ENCODE peak calls at places on chromosomes 7 and 10, in six cellular contexts. B is AG10803; L is ovary; S is stimulated activated CD8-positive, alpha-beta memory T cell treated with anti-CD3 and anti-CD28 coated beads, Interleukin-7, amount 100 ng/mL, for 4 hours; H is AG04450; U is CD4-positive, CD25-positive, alpha-beta regulatory T cell. Q is an unnamed sample.

GRCh38 chr7:149196705-149197171 is 1.4 kb downstream of the ZNF282 start:
- DNase-seq in B (peak), L (no peak), S (no peak), H (no peak), U (no peak), Q (no peak)

GRCh38 chr7:148721390-148721789 is 22.7 kb downstream of the CUL1 start:
- DNase-seq in B (no peak), L (no peak), S (no peak), H (no peak), U (no peak), Q (no peak)

GRCh38 chr10:15222511-15222910 is 54.0 kb upstream of the NMT2 start:
- DNase-seq in B (no peak), L (no peak), S (no peak), H (no peak), U (no peak), Q (no peak)

GRCh38 chr10:31099664-31100063 is 68.0 kb upstream of the ZNF438 start:
- DNase-seq in B (no peak), L (no peak), S (no peak), H (no peak), U (no peak), Q (no peak)

GRCh38 chr10:132110091-132110490 is 44.3 kb downstream of the JAKMIP3 start:
- DNase-seq in B (no peak), L (no peak), S (no peak), H (no peak), U (no peak), Q (no peak)

GRCh38 chr7:74217455-74218342 is 7.9 kb downstream of the LAT2 start:
- DNase-seq in B (no peak), L (no peak), S (no peak), H (no peak), U (peak), Q (no peak)

GRCh38 chr10:20995123-20995978 is 98.2 kb upstream of the NEBL start:
- DNase-seq in B (no peak), L (no peak), S (no peak), H (no peak), U (no peak), Q (no peak)

GRCh38 chr10:36380538-36380937 is 738.4 kb upstream of the FZD8 start:
- DNase-seq in B (no peak), L (no peak), S (no peak), H (no peak), U (no peak), Q (no peak)

GRCh38 chr10:71921319-71922027 is 42.7 kb upstream of the CHST3 start:
- DNase-seq in B (no peak), L (peak), S (no peak), H (no peak), U (no peak), Q (peak)

GRCh38 chr7:29639887-29640600 is 76.4 kb downstream of the PRR15 start:
- DNase-seq in B (no peak), L (no peak), S (no peak), H (no peak), U (no peak), Q (peak)

GRCh38 chr7:29141981-29142380 is 4.4 kb downstream of the CPVL start:
- DNase-seq in B (no peak), L (no peak), S (no peak), H (no peak), U (no peak), Q (no peak)

GRCh38 chr7:19407270-19407669 is 262.0 kb upstream of the FERD3L start:
- DNase-seq in B (no peak), L (no peak), S (no peak), H (no peak), U (no peak), Q (no peak)

GRCh38 chr7:139741813-139742344 is 35.9 kb downstream of the HIPK2 start:
- DNase-seq in B (no peak), L (no peak), S (no peak), H (no peak), U (no peak), Q (no peak)

GRCh38 chr7:158784270-158784669 is 45.0 kb downstream of the ESYT2 start:
- DNase-seq in B (peak), L (peak), S (no peak), H (no peak), U (no peak), Q (no peak)

GRCh38 chr10:124012991-124013390 is 80.4 kb downstream of the CHST15 start:
- DNase-seq in B (no peak), L (no peak), S (no peak), H (no peak), U (no peak), Q (no peak)

GRCh38 chr10:63375006-63375405 is 90.8 kb downstream of the JMJD1C start:
- DNase-seq in B (peak), L (no peak), S (no peak), H (no peak), U (no peak), Q (no peak)

GRCh38 chr7:143448429-143448828 is 5.2 kb downstream of the TAS2R60 start:
- DNase-seq in B (no peak), L (no peak), S (no peak), H (no peak), U (no peak), Q (no peak)

GRCh38 chr7:50552921-50553320 is 12.3 kb downstream of the DDC start:
- DNase-seq in B (peak), L (peak), S (no peak), H (peak), U (peak), Q (no peak)

GRCh38 chr7:46909601-46910051 is 672.3 kb downstream of the TNS3 start:
- DNase-seq in B (peak), L (no peak), S (no peak), H (no peak), U (no peak), Q (no peak)

GRCh38 chr7:47591655-47592572 is 10.0 kb upstream of the TNS3 start:
- DNase-seq in B (peak), L (peak), S (no peak), H (peak), U (no peak), Q (no peak)

GRCh38 chr10:131178521-131178920 is 133.0 kb downstream of the TCERG1L start:
- DNase-seq in B (no peak), L (no peak), S (no peak), H (no peak), U (no peak), Q (no peak)

GRCh38 chr7:77855371-77856083 is 57.0 kb downstream of the PHTF2 start:
- DNase-seq in B (peak), L (no peak), S (no peak), H (no peak), U (no peak), Q (no peak)

GRCh38 chr7:32887395-32887794 is 4.2 kb downstream of the KBTBD2 start:
- DNase-seq in B (no peak), L (no peak), S (no peak), H (no peak), U (no peak), Q (no peak)

GRCh38 chr10:43230101-43230908 is 36.6 kb downstream of the RASGEF1A start:
- DNase-seq in B (no peak), L (no peak), S (no peak), H (no peak), U (no peak), Q (no peak)

GRCh38 chr10:64396105-64396504 is 874.9 kb downstream of the REEP3 start:
- DNase-seq in B (peak), L (no peak), S (no peak), H (peak), U (no peak), Q (no peak)

GRCh38 chr10:13614530-13615332 is 28.0 kb downstream of the PRPF18 start:
- DNase-seq in B (peak), L (no peak), S (no peak), H (peak), U (no peak), Q (no peak)

GRCh38 chr7:150722403-150723065 is 6.1 kb downstream of the GIMAP1 start:
- DNase-seq in B (no peak), L (no peak), S (no peak), H (no peak), U (no peak), Q (no peak)

GRCh38 chr7:55006499-55006898 is 12.3 kb upstream of the EGFR start:
- DNase-seq in B (no peak), L (no peak), S (no peak), H (no peak), U (no peak), Q (no peak)

GRCh38 chr7:140060788-140061606 is 1.8 kb downstream of the PARP12 start:
- DNase-seq in B (peak), L (peak), S (no peak), H (peak), U (no peak), Q (peak)

GRCh38 chr7:107442678-107443077 is 27.2 kb upstream of the GPR22 start:
- DNase-seq in B (no peak), L (no peak), S (no peak), H (no peak), U (no peak), Q (no peak)

GRCh38 chr7:77550586-77550985 is 13.5 kb downstream of the PTPN12 start:
- DNase-seq in B (peak), L (no peak), S (no peak), H (no peak), U (no peak), Q (no peak)

GRCh38 chr7:130986271-130986690 is 252.3 kb upstream of the KLF14 start:
- DNase-seq in B (peak), L (no peak), S (no peak), H (no peak), U (no peak), Q (no peak)

GRCh38 chr7:156764766-156765165 is 124.2 kb downstream of the RNF32 start:
- DNase-seq in B (no peak), L (no peak), S (no peak), H (no peak), U (no peak), Q (no peak)

GRCh38 chr7:27161721-27162547 is 3.4 kb downstream of the HOXA9 start:
- DNase-seq in B (no peak), L (no peak), S (no peak), H (no peak), U (no peak), Q (no peak)

GRCh38 chr7:98562336-98563182 is 54.5 kb upstream of the NPTX2 start:
- DNase-seq in B (no peak), L (no peak), S (no peak), H (no peak), U (no peak), Q (peak)

GRCh38 chr7:108589874-108590273 is 20.2 kb downstream of the DNAJB9 start:
- DNase-seq in B (no peak), L (no peak), S (no peak), H (no peak), U (no peak), Q (no peak)